ENCODE peak calls at places on chromosomes 12 and 14, in eight cellular contexts. I is ovary, E is heart left ventricle, M is esophagus squamous epithelium, Q is uterus, U is prostate gland, O is Peyer's patch, W is A549. C is an unnamed sample.

GRCh38 chr12:91361864-91362263 is 179.2 kb upstream of the DCN start:
- DNase-seq in O (no peak), I (no peak), W (peak), Q (no peak), U (no peak), E (no peak), M (no peak), C (no peak)

GRCh38 chr14:68504861-68505260 is 288.0 kb downstream of the ZFP36L1 start:
- DNase-seq in O (no peak), M (no peak), E (no peak), W (no peak), I (no peak), Q (no peak), U (no peak), C (no peak)

GRCh38 chr12:61348871-61349270 is 911.3 kb upstream of the USP15 start:
- DNase-seq in E (no peak), I (no peak), O (no peak), W (no peak), U (no peak), Q (no peak), M (no peak), C (no peak)

GRCh38 chr12:79547735-79548347 is 142.9 kb downstream of the PAWR start:
- DNase-seq in M (no peak), I (peak), U (peak), W (peak), E (no peak), O (no peak), Q (peak), C (no peak)

GRCh38 chr12:124913474-124914391 is 717 bp downstream of the UBC start:
- DNase-seq in W (peak), E (peak), U (peak), M (no peak), O (peak), Q (peak), I (peak), C (peak)

GRCh38 chr12:51895378-51896135 is 7.7 kb downstream of the ANKRD33 start:
- DNase-seq in E (no peak), U (no peak), M (no peak), Q (no peak), O (no peak), I (no peak), W (no peak), C (no peak)

GRCh38 chr12:78698747-78699146 is 165.8 kb upstream of the SYT1 start:
- DNase-seq in O (no peak), U (no peak), E (no peak), Q (no peak), I (no peak), W (peak), M (no peak), C (no peak)

GRCh38 chr12:113320401-113320800 is 14.5 kb downstream of the SLC8B1 start:
- DNase-seq in I (no peak), O (no peak), Q (no peak), M (no peak), W (no peak), U (no peak), E (no peak), C (no peak)

GRCh38 chr14:24904533-24904932 is 145.4 kb downstream of the STXBP6 start:
- DNase-seq in E (no peak), U (no peak), Q (no peak), W (no peak), M (no peak), O (no peak), I (no peak), C (no peak)

GRCh38 chr14:68039593-68039992 is 220.0 kb downstream of the RAD51B start:
- DNase-seq in E (no peak), U (no peak), I (no peak), W (no peak), Q (no peak), M (no peak), O (no peak), C (no peak)

GRCh38 chr12:46409974-46410373 is 37.4 kb upstream of the SLC38A2 start:
- DNase-seq in U (no peak), I (no peak), E (no peak), Q (no peak), M (no peak), W (no peak), O (no peak), C (no peak)

GRCh38 chr14:68695326-68695768 is 97.5 kb downstream of the ZFP36L1 start:
- DNase-seq in I (no peak), E (no peak), O (no peak), W (peak), Q (peak), U (no peak), M (no peak), C (peak)

GRCh38 chr14:62777510-62777909 is 267.7 kb downstream of the KCNH5 start:
- DNase-seq in M (no peak), U (no peak), W (no peak), Q (no peak), E (no peak), I (no peak), O (no peak), C (no peak)

GRCh38 chr12:57033428-57033827 is 16.5 kb downstream of the MYO1A start:
- DNase-seq in Q (no peak), W (no peak), O (no peak), U (no peak), M (no peak), E (no peak), I (no peak), C (no peak)

GRCh38 chr14:61184117-61184516 is 97.0 kb downstream of the TMEM30B start:
- DNase-seq in U (no peak), W (no peak), I (no peak), O (no peak), Q (no peak), M (no peak), E (no peak), C (no peak)

GRCh38 chr12:43288666-43289065 is 263.3 kb downstream of the ADAMTS20 start:
- DNase-seq in Q (no peak), O (no peak), W (no peak), E (no peak), U (no peak), M (no peak), I (no peak), C (no peak)

GRCh38 chr12:68673788-68674187 is 13.0 kb upstream of the NUP107 start:
- DNase-seq in Q (no peak), E (no peak), U (no peak), W (no peak), I (no peak), M (no peak), O (no peak), C (no peak)
- H3K4me3 ChIP-seq in Q (no peak), E (no peak), U (no peak), W (no peak), I (no peak), M (no peak), O (no peak), C (no peak)

GRCh38 chr12:110744176-110744575 is 1.5 kb upstream of the PPP1CC start:
- DNase-seq in I (no peak), M (no peak), Q (no peak), O (no peak), U (no peak), E (peak), W (peak), C (no peak)

GRCh38 chr12:110741371-110741770 is 1.3 kb downstream of the PPP1CC start:
- DNase-seq in W (no peak), M (no peak), U (no peak), Q (no peak), O (no peak), I (no peak), E (no peak), C (no peak)

GRCh38 chr12:110741795-110742717 is 635 bp downstream of the PPP1CC start:
- DNase-seq in Q (peak), I (no peak), U (no peak), W (peak), O (no peak), E (peak), M (no peak), C (no peak)

GRCh38 chr12:110743571-110744093 is 941 bp upstream of the PPP1CC start:
- DNase-seq in U (no peak), M (no peak), O (peak), I (peak), Q (peak), W (peak), E (peak), C (peak)

DNA sequence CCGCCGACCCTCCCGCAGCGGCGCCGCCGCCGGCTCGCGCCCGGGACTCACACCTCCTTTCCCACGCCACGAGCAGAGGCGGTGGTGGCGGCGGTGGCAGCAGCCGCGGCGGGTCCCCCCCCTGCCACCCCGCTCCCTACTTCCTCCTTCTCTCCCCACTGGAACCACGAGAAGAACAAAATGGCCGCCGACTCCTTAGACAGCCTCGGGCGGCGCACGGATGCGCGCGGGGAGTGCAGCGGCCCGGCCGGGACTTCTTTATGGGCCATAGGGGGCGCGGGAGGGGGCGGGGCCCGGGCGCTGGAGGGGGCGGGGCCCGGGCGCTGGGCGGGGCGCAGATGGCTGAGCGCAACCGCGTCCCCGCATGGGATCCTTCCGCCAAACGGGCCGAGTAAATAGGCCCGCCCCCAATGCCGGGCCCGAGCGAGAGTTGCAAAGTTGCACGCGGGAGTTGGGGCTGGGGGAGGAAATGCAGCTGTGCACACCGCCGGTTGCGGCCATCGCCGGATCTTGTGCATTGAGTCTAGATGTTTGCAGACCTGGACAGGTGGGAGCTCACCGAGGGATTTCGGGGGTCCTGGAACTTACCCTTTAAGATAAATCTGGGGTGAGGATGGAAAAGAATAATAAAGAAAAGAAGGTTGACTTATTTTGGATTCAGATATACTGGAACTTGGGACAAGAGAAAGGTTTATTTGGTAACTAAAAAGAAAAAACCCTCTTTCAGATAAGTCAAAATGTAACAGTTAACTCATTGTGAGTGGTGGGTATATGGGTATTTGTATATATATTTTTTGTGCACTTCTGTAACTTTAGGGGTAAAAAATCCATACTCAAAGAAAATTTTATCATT is at the start of gene PPP1CC:
- DNase-seq in U (peak), I (peak), M (peak), W (peak), E (peak), Q (peak), O (peak), C (peak)
- TF ChIP-seq POLR2A in U (peak), I (peak), M (peak), W (peak), E (peak), Q (peak), O (peak), C (peak)

GRCh38 chr14:81233615-81234014 is 12.9 kb upstream of the GTF2A1 start:
- DNase-seq in Q (no peak), I (no peak), E (no peak), M (no peak), O (no peak), U (no peak), W (no peak), C (no peak)
- H3K27ac ChIP-seq in Q (no peak), I (no peak), E (no peak), M (no peak), O (no peak), U (no peak), W (no peak), C (no peak)

GRCh38 chr14:100317897-100318808 is 5.0 kb upstream of the SLC25A47 start:
- DNase-seq in E (peak), U (peak), O (peak), M (no peak), Q (peak), W (peak), I (peak), C (no peak)
- H3K4me3 ChIP-seq in E (peak), U (peak), O (peak), M (peak), Q (peak), W (no peak), I (peak), C (peak)

DNA sequence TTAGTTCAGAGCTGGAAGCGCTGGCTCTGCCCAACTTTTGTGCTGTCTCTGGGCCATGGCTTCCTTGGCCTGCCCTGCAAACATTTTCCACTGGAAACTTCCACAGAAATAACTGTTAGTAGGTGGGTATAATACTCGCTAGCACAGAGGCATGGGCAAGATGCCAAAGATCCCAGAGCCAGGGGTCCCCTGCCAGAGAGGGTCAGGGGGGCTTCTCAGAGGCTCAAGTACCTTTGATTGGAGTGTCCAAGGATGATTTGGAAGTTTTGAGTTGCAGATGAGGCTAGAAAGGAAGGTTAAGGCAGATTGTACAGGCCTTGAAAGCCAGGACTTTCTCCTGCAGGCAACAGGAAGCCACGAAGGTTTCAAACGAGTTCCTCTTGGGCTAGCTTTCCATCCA is 187.6 kb downstream of the DICER1 start:
- DNase-seq in I (no peak), E (no peak), O (no peak), U (no peak), Q (no peak), M (no peak), W (no peak), C (no peak)
- TF ChIP-seq POLR2A in I (no peak), E (no peak), O (no peak), U (no peak), Q (no peak), M (no peak), W (no peak), C (no peak)

GRCh38 chr14:41403360-41403759 is 203.3 kb upstream of the LRFN5 start:
- DNase-seq in O (no peak), W (no peak), M (no peak), I (no peak), U (no peak), Q (no peak), E (no peak), C (no peak)
- H3K27ac ChIP-seq in O (no peak), W (no peak), M (no peak), I (no peak), U (no peak), Q (no peak), E (no peak), C (no peak)

DNA sequence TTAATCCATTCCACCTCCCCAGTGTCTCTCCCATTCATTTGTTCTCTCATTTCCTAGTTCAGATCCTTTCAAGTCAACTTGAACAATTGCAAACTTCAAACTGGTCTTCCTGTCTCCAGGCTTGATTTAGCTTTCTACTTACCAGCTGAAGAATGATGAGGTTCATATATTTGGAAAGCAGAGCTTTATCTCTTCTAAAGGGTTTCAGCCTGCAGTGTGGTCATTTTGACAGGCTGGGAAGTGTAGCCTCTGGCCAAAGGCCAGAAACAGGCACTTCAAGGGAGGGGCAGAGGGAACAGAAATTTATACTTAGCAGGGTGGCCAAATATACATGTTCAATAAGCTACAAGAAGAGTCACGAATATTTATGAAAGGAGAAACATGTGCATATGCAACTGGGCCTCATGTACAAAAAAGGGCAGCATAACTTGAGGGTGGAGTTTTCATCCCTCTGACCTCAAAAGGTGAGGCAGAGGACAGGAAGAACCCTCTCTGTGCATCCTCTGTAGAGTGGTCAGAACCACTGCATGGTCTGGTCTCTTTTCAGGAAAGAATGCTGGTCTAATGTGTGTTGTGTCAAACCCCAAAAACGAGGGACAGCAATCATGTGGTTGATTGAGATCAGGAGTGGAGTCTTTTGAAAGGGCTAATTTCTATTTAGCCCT is 34.0 kb upstream of the HECTD1 start:
- DNase-seq in I (no peak), Q (no peak), O (no peak), E (no peak), M (no peak), W (no peak), U (no peak), C (no peak)
- H3K4me3 ChIP-seq in I (no peak), Q (no peak), O (no peak), E (peak), M (no peak), W (no peak), U (no peak), C (peak)

GRCh38 chr12:62774794-62775193 is 160.2 kb downstream of the PPM1H start:
- DNase-seq in O (no peak), Q (no peak), M (no peak), E (no peak), I (no peak), W (no peak), U (no peak), C (no peak)
- TF ChIP-seq POLR2A in O (no peak), Q (no peak), M (no peak), E (no peak), I (no peak), W (no peak), U (no peak), C (no peak)

DNA sequence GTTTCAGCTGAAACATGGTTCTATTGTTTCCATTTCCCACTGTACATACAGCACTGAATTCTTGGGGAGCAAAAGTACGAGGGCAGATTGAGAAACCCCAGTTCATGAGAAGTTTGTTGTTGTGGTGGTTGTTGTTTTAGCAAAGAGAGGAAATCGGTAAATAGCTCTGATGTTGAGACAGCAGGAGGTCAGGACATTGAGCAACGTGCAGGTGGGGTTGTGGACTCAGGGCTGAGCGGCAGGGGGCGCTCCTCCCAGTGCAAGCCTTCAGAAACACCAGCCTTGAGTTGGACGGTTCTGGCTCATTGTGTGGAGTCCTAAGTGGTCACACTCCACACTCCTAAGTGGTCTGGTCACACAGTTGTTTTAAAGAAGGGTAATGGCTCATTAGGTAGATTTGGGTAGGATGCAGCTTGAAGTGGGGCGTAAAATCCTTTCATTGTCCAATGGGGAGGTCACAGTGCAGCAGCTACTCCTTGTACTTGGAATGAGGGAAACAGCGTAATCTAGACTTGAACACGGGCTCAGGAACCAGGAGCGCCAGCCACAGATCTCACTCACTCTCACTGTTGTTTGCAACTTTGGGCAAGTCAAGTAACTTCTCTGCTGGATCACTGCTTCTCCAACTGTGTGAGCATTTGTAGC is 14.5 kb upstream of the PWP1 start:
- DNase-seq in I (no peak), O (no peak), M (no peak), W (peak), U (no peak), E (no peak), Q (no peak), C (no peak)
- H3K27ac ChIP-seq in I (no peak), O (no peak), M (no peak), W (no peak), U (no peak), E (no peak), Q (no peak), C (no peak)

DNA sequence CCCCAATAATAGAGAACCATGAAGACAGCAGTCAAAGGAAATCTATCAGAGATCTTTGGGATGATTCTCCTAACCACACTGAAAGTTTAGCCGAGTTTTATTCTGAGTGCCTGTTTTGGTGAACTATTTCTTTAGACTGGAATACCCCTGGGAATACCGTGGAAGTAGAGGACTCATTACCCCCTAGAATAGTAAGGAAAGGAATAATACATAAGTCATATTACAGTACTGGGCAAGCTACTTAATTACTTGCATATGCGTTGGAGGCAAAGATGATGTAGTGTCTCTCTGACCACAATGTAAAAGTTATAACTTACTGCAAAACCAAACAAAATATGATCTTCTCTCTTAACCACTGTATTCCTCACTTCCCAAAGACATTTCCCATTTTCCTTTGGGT is 25.5 kb downstream of the ZC2HC1C start:
- DNase-seq in Q (no peak), I (no peak), O (no peak), U (no peak), W (no peak), M (no peak), E (no peak), C (no peak)
- H3K4me3 ChIP-seq in Q (no peak), I (no peak), O (no peak), U (no peak), W (no peak), M (no peak), E (no peak), C (no peak)

C was measured in tibial nerve.